ENCODE peak calls at places on chromosomes 2 and 18, in ten cellular contexts. A, U, K, X, Y, D, T, S, L and H are unnamed samples.

GRCh38 chr2:179031731-179032408 is 18.1 kb downstream of the CCDC141 start:
- DNase-seq in A (peak; percentile 20), U (no peak), K (no peak), X (no peak), Y (no peak), D (peak; percentile 48), T (no peak), S (peak; percentile 31), L (no peak), H (peak; percentile 59)

GRCh38 chr2:72971036-72971435 is 53.7 kb downstream of the EMX1 start:
- DNase-seq in A (no peak), U (peak; percentile 14), K (no peak), X (no peak), Y (no peak), D (no peak), T (no peak), S (no peak), L (no peak), H (no peak)

GRCh38 chr2:105104208-105104731 is 66.4 kb downstream of the MRPS9 start:
- DNase-seq in A (peak; percentile 76), U (no peak), K (no peak), X (no peak), Y (no peak), D (no peak), T (peak; percentile 15), S (peak; percentile 10), L (no peak), H (no peak)

GRCh38 chr2:150013011-150013410 is 425.4 kb upstream of the MMADHC start:
- DNase-seq in A (no peak), U (peak; percentile 43), K (no peak), X (no peak), Y (no peak), D (no peak), T (no peak), S (no peak), L (no peak), H (no peak)

GRCh38 chr2:128408349-128409305 is 90.0 kb upstream of the HS6ST1 start:
- DNase-seq in A (peak; percentile 53), U (peak; percentile 43), K (no peak), X (no peak), Y (no peak), D (no peak), T (peak; percentile 59), S (peak; percentile 51), L (no peak), H (no peak)

GRCh38 chr2:37394263-37394662 is 49.8 kb downstream of the QPCT start:
- DNase-seq in A (no peak), U (no peak), K (no peak), X (no peak), Y (no peak), D (no peak), T (peak; percentile 39), S (no peak), L (no peak), H (no peak)

GRCh38 chr2:63054812-63055509 is 4.3 kb downstream of the OTX1 start:
- DNase-seq in A (no peak), U (no peak), K (no peak), X (no peak), Y (no peak), D (no peak), T (no peak), S (no peak), L (no peak), H (peak; percentile 23)

GRCh38 chr18:34223164-34223892 is 1.4 kb downstream of the NOL4 start:
- DNase-seq in A (no peak), U (no peak), K (no peak), X (no peak), Y (no peak), D (no peak), T (no peak), S (peak; percentile 6), L (peak; percentile 49), H (no peak)

GRCh38 chr18:58291131-58291530 is 247.1 kb downstream of the NEDD4L start:
- DNase-seq in A (no peak), U (no peak), K (no peak), X (no peak), Y (no peak), D (no peak), T (no peak), S (no peak), L (no peak), H (no peak)

GRCh38 chr2:148875387-148876051 is 492 bp downstream of the KIF5C start:
- DNase-seq in A (no peak), U (no peak), K (no peak), X (no peak), Y (no peak), D (peak; percentile 33), T (no peak), S (no peak), L (no peak), H (no peak)

GRCh38 chr2:222919841-222920609 is 59.2 kb downstream of the ACSL3 start:
- DNase-seq in A (peak; percentile 68), U (no peak), K (no peak), X (no peak), Y (no peak), D (no peak), T (peak; percentile 8), S (peak; percentile 58), L (no peak), H (no peak)

GRCh38 chr18:50869150-50869549 is 9.8 kb upstream of the ME2 start:
- DNase-seq in A (no peak), U (no peak), K (no peak), X (no peak), Y (no peak), D (no peak), T (no peak), S (no peak), L (no peak), H (no peak)

GRCh38 chr2:121283670-121284245 is 1.2 kb downstream of the TFCP2L1 start:
- DNase-seq in A (peak; percentile 45), U (no peak), K (no peak), X (no peak), Y (no peak), D (no peak), T (peak; percentile 19), S (peak; percentile 41), L (no peak), H (no peak)

GRCh38 chr2:170715932-170716777 is 1.0 kb downstream of the SP5 start:
- DNase-seq in A (no peak), U (no peak), K (no peak), X (no peak), Y (no peak), D (peak; percentile 26), T (no peak), S (no peak), L (no peak), H (peak; percentile 8)

GRCh38 chr18:32040936-32041335 is 22.3 kb downstream of the RNF125 start:
- DNase-seq in A (no peak), U (no peak), K (no peak), X (no peak), Y (no peak), D (peak; percentile 73), T (peak; percentile 87), S (peak; percentile 2), L (no peak), H (no peak)

GRCh38 chr2:109558076-109558882 is 55.5 kb downstream of the SEPTIN10 start:
- DNase-seq in A (peak; percentile 97), U (no peak), K (no peak), X (no peak), Y (no peak), D (no peak), T (peak; percentile 50), S (peak; percentile 81), L (no peak), H (no peak)

GRCh38 chr18:10406172-10406663 is 48.2 kb upstream of the APCDD1 start:
- DNase-seq in A (no peak), U (no peak), K (peak; percentile 68), X (no peak), Y (no peak), D (no peak), T (no peak), S (no peak), L (peak; percentile 41), H (no peak)

GRCh38 chr2:241309684-241310117 is 5.8 kb downstream of the HDLBP start:
- DNase-seq in A (no peak), U (no peak), K (no peak), X (no peak), Y (no peak), D (peak; percentile 83), T (peak; percentile 87), S (peak; percentile 53), L (no peak), H (peak; percentile 79)

GRCh38 chr2:162221064-162221463 is 22.2 kb downstream of the FAP start:
- DNase-seq in A (peak; percentile 84), U (peak; percentile 74), K (peak; percentile 33), X (peak; percentile 9), Y (peak; percentile 69), D (peak; percentile 74), T (peak; percentile 69), S (peak; percentile 37), L (no peak), H (peak; percentile 56)

GRCh38 chr2:10775036-10775780 is 37.4 kb downstream of the PDIA6 start:
- DNase-seq in A (no peak), U (no peak), K (no peak), X (no peak), Y (no peak), D (no peak), T (no peak), S (no peak), L (no peak), H (no peak)